ENCODE peak calls at places on chromosomes 12 and 14, in five cellular contexts. One of them, this sample, is unnamed.

GRCh38 chr12:89856431-89856830 is 147.8 kb upstream of the ATP2B1 start:
- DNase-seq in stimulated activated naive CD8-positive, alpha-beta T cell treated with anti-CD3 and anti-CD28 coated beads, Interleukin-15, amount 100 ng/mL, for 72 hours: peak; percentile 28
- DNase-seq in NCI-H226: peak; percentile 70
- DNase-seq in naive thymus-derived CD4-positive, alpha-beta T cell: no peak
- DNase-seq in memory B cell: peak; percentile 22
- DNase-seq in this sample: no peak

GRCh38 chr12:101777978-101778377 is 38.7 kb upstream of the SYCP3 start:
- DNase-seq in stimulated activated naive CD8-positive, alpha-beta T cell treated with anti-CD3 and anti-CD28 coated beads, Interleukin-15, amount 100 ng/mL, for 72 hours: no peak
- DNase-seq in NCI-H226: no peak
- DNase-seq in naive thymus-derived CD4-positive, alpha-beta T cell: no peak
- DNase-seq in memory B cell: no peak
- DNase-seq in this sample: no peak

GRCh38 chr12:24864796-24865125 is 84.1 kb downstream of the BCAT1 start:
- DNase-seq in stimulated activated naive CD8-positive, alpha-beta T cell treated with anti-CD3 and anti-CD28 coated beads, Interleukin-15, amount 100 ng/mL, for 72 hours: no peak
- DNase-seq in NCI-H226: peak; percentile 7
- DNase-seq in naive thymus-derived CD4-positive, alpha-beta T cell: no peak
- DNase-seq in memory B cell: no peak
- DNase-seq in this sample: no peak

GRCh38 chr14:74261288-74261687 is 22.0 kb downstream of the VSX2 start:
- DNase-seq in stimulated activated naive CD8-positive, alpha-beta T cell treated with anti-CD3 and anti-CD28 coated beads, Interleukin-15, amount 100 ng/mL, for 72 hours: no peak
- DNase-seq in NCI-H226: no peak
- DNase-seq in naive thymus-derived CD4-positive, alpha-beta T cell: no peak
- DNase-seq in memory B cell: no peak
- DNase-seq in this sample: no peak

GRCh38 chr14:57329833-57330232 is 60.6 kb upstream of the NAA30 start:
- DNase-seq in stimulated activated naive CD8-positive, alpha-beta T cell treated with anti-CD3 and anti-CD28 coated beads, Interleukin-15, amount 100 ng/mL, for 72 hours: no peak
- DNase-seq in NCI-H226: no peak
- DNase-seq in naive thymus-derived CD4-positive, alpha-beta T cell: no peak
- DNase-seq in memory B cell: no peak
- DNase-seq in this sample: no peak

GRCh38 chr12:123967121-123967586 is 5.5 kb downstream of the CCDC92 start:
- DNase-seq in stimulated activated naive CD8-positive, alpha-beta T cell treated with anti-CD3 and anti-CD28 coated beads, Interleukin-15, amount 100 ng/mL, for 72 hours: no peak
- DNase-seq in NCI-H226: no peak
- DNase-seq in naive thymus-derived CD4-positive, alpha-beta T cell: no peak
- DNase-seq in memory B cell: no peak
- DNase-seq in this sample: no peak

GRCh38 chr12:50003595-50003994 is 21.7 kb downstream of the RACGAP1 start:
- DNase-seq in stimulated activated naive CD8-positive, alpha-beta T cell treated with anti-CD3 and anti-CD28 coated beads, Interleukin-15, amount 100 ng/mL, for 72 hours: no peak
- DNase-seq in NCI-H226: no peak
- DNase-seq in naive thymus-derived CD4-positive, alpha-beta T cell: no peak
- DNase-seq in memory B cell: no peak
- DNase-seq in this sample: no peak

GRCh38 chr12:56930241-56930640 is 4.0 kb downstream of the SDR9C7 start:
- DNase-seq in stimulated activated naive CD8-positive, alpha-beta T cell treated with anti-CD3 and anti-CD28 coated beads, Interleukin-15, amount 100 ng/mL, for 72 hours: no peak
- DNase-seq in NCI-H226: no peak
- DNase-seq in naive thymus-derived CD4-positive, alpha-beta T cell: no peak
- DNase-seq in memory B cell: no peak
- DNase-seq in this sample: no peak

GRCh38 chr14:33056213-33056612 is 117.5 kb downstream of the NPAS3 start:
- DNase-seq in stimulated activated naive CD8-positive, alpha-beta T cell treated with anti-CD3 and anti-CD28 coated beads, Interleukin-15, amount 100 ng/mL, for 72 hours: no peak
- DNase-seq in NCI-H226: no peak
- DNase-seq in naive thymus-derived CD4-positive, alpha-beta T cell: no peak
- DNase-seq in memory B cell: no peak
- DNase-seq in this sample: no peak

GRCh38 chr12:53451661-53452158 is at the start of gene PCBP2:
- DNase-seq in stimulated activated naive CD8-positive, alpha-beta T cell treated with anti-CD3 and anti-CD28 coated beads, Interleukin-15, amount 100 ng/mL, for 72 hours: peak; percentile 99
- DNase-seq in NCI-H226: peak; percentile 100
- DNase-seq in naive thymus-derived CD4-positive, alpha-beta T cell: peak; percentile 96
- DNase-seq in memory B cell: peak; percentile 96
- DNase-seq in this sample: peak; percentile 98

GRCh38 chr12:93783827-93784226 is 106.7 kb downstream of the CRADD start:
- DNase-seq in stimulated activated naive CD8-positive, alpha-beta T cell treated with anti-CD3 and anti-CD28 coated beads, Interleukin-15, amount 100 ng/mL, for 72 hours: peak; percentile 57
- DNase-seq in NCI-H226: no peak
- DNase-seq in naive thymus-derived CD4-positive, alpha-beta T cell: peak; percentile 38
- DNase-seq in memory B cell: no peak
- DNase-seq in this sample: peak; percentile 48

GRCh38 chr14:55062517-55063351 is 11.3 kb downstream of the MAPK1IP1L start:
- DNase-seq in stimulated activated naive CD8-positive, alpha-beta T cell treated with anti-CD3 and anti-CD28 coated beads, Interleukin-15, amount 100 ng/mL, for 72 hours: no peak
- DNase-seq in NCI-H226: no peak
- DNase-seq in naive thymus-derived CD4-positive, alpha-beta T cell: no peak
- DNase-seq in memory B cell: no peak
- DNase-seq in this sample: no peak